ENCODE peak calls at places on chromosomes 11 and 22, in five cellular contexts. H is upper lobe of right lung, V is PC-3, E is psoas muscle, U is endothelial cell of umbilical vein. F is an unnamed sample. For H3K9me3, the result is how much of the 10 kb centered on the place peaks cover.

GRCh38 chr11:35622070-35622469 is 3.8 kb downstream of the FJX1 start:
- DNase-seq in H (no peak), V (peak), E (no peak), U (peak), F (no peak)

GRCh38 chr11:48172818-48173609 is 43.6 kb upstream of the OR4B1 start:
- DNase-seq in H (peak), V (peak), E (peak), U (peak), F (peak)

GRCh38 chr11:77776455-77776854 is 44.1 kb downstream of the RSF1 start:
- DNase-seq in H (no peak), V (peak), E (no peak), U (peak), F (no peak)

GRCh38 chr11:117444256-117445096 is 116.8 kb downstream of the CEP164 start:
- DNase-seq in H (no peak), V (no peak), E (no peak), U (no peak), F (no peak)

GRCh38 chr11:76620471-76620870 is 50.1 kb downstream of the LRRC32 start:
- DNase-seq in H (no peak), V (peak), E (no peak), U (peak), F (no peak)

GRCh38 chr11:65314501-65315203 is at the start of gene CDC42EP2:
- DNase-seq in H (peak), V (peak), E (peak), U (peak), F (peak)

GRCh38 chr22:33837806-33838205 is 82.5 kb downstream of the LARGE1 start:
- DNase-seq in H (no peak), V (no peak), E (no peak), U (no peak), F (no peak)

GRCh38 chr11:108654994-108655631 is 9.8 kb upstream of the DDX10 start:
- DNase-seq in H (no peak), V (peak), E (no peak), U (peak), F (no peak)

GRCh38 chr22:26174280-26174679 is 5.0 kb downstream of the SEZ6L start:
- DNase-seq in H (no peak), V (peak), E (no peak), U (no peak), F (no peak)

GRCh38 chr11:35289821-35290220 is 129.5 kb downstream of the SLC1A2 start:
- DNase-seq in H (no peak), V (peak), E (no peak), U (peak), F (no peak)

GRCh38 chr11:1773711-1774550 is 10.2 kb upstream of the CTSD start:
- DNase-seq in H (no peak), V (no peak), E (peak), U (no peak), F (no peak)

GRCh38 chr11:19820100-19820499 is 107.5 kb downstream of the NAV2 start:
- DNase-seq in H (peak), V (no peak), E (no peak), U (no peak), F (no peak)

GRCh38 chr11:60835472-60835871 is 6.4 kb upstream of the CCDC86 start:
- DNase-seq in H (no peak), V (peak), E (no peak), U (peak), F (no peak)

GRCh38 chr11:108115495-108116140 is 5.7 kb upstream of the ACAT1 start:
- DNase-seq in H (peak), V (peak), E (peak), U (peak), F (no peak)

GRCh38 chr11:65211293-65212105 is 29.8 kb downstream of the CAPN1 start:
- DNase-seq in H (no peak), V (no peak), E (no peak), U (no peak), F (no peak)

GRCh38 chr22:24105018-24105360 is 76.3 kb upstream of the SUSD2 start:
- DNase-seq in H (no peak), V (no peak), E (no peak), U (no peak), F (no peak)

GRCh38 chr11:61027141-61027840 is 55.8 kb downstream of the CD6 start:
- DNase-seq in H (no peak), V (no peak), E (no peak), U (no peak), F (no peak)

GRCh38 chr22:29112102-29112501 is 39.3 kb downstream of the KREMEN1 start:
- DNase-seq in H (no peak), V (no peak), E (no peak), U (no peak), F (no peak)

GRCh38 chr11:108278546-108278945 is 55.7 kb downstream of the ATM start:
- DNase-seq in H (no peak), V (no peak), E (no peak), U (no peak), F (no peak)

GRCh38 chr11:45919806-45920530 is 2.3 kb upstream of the PEX16 start:
- DNase-seq in H (peak), V (no peak), E (peak), U (no peak), F (no peak)

GRCh38 chr22:26589367-26589844 is 526 bp downstream of the TPST2 start:
- DNase-seq in H (peak), V (peak), E (peak), U (peak), F (no peak)

GRCh38 chr11:22685111-22685510 is 18.7 kb downstream of the GAS2 start:
- DNase-seq in H (no peak), V (peak), E (no peak), U (no peak), F (no peak)

GRCh38 chr11:61560751-61561150 is 20.1 kb downstream of the SYT7 start:
- DNase-seq in H (no peak), V (no peak), E (no peak), U (no peak), F (no peak)

GRCh38 chr11:125239585-125240331 is 75.2 kb downstream of the PKNOX2 start:
- DNase-seq in H (no peak), V (no peak), E (no peak), U (no peak), F (no peak)

GRCh38 chr11:117717485-117718314 is 79.3 kb downstream of the DSCAML1 start:
- DNase-seq in H (peak), V (peak), E (no peak), U (no peak), F (no peak)

GRCh38 chr22:39490135-39490798 is 11.8 kb upstream of the MIEF1 start:
- DNase-seq in H (peak), V (peak), E (peak), U (peak), F (peak)
- H3K27ac ChIP-seq in H (no peak), V (no peak), E (no peak), U (no peak), F (no peak)

GRCh38 chr22:48941903-48942625 is 885.6 kb downstream of the BRD1 start:
- DNase-seq in H (peak), V (no peak), E (no peak), U (no peak), F (no peak)
- H3K9me3 ChIP-seq in H (under half), V (under half), E (under half), U (under half), F (under half)

GRCh38 chr11:14480716-14481115 is 18.9 kb downstream of the COPB1 start:
- DNase-seq in H (no peak), V (no peak), E (no peak), U (no peak), F (no peak)
- H3K27ac ChIP-seq in H (no peak), V (no peak), E (no peak), U (no peak), F (no peak)

DNA sequence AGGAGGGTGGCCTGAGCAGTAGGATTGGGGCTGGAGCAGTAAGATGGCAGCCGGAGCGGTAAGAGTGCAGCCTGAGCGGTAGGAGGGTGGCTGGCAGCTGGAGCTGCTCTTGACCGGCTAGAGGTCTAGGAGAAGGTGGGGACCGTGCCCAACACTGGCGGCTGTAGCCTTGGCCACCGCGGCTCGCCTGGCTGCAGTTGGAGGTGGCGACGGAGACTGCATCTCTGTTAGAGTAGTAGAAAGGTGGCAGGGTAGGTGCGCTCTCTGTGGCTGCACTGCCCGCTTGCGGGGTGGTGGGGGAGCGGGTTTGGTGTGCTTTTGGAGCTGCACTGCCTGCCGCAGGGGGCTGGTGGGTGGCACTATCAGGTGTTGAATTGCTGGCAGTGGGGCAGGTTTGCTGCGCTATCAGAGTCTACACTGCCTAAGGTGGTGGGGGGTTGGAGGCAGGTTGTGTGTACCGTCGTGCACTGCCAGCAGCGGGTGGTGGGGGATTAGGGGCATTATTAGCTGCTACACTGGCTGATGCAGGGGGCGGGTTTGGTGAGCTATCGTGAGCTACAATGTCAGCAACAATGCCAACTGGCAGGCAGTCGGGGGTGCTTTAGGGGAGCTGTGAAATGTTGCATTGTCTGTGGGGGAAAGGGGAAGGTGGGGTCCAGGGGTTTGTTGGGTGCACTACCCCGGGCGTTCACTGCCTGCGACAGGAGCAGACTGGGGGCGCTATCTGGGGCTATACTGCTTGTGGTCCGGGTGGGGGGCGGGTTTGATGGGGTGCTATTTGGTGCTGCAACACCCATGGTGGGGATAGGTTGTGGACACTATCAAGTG is 4461.3 kb upstream of the OR11H1 start:
- DNase-seq in H (peak), V (no peak), E (peak), U (no peak), F (no peak)
- H3K9me3 ChIP-seq in H (under half), V (under half), E (under half), U (under half), F (under half)

GRCh38 chr11:75334402-75334891 is 17.0 kb downstream of the ARRB1 start:
- DNase-seq in H (no peak), V (no peak), E (no peak), U (no peak), F (no peak)
- H3K27ac ChIP-seq in H (peak), V (no peak), E (no peak), U (no peak), F (no peak)

F was measured in CD4-positive, alpha-beta T cell.